ENCODE peak calls at places on chromosomes 11 and 22, in five cellular contexts. G is SK-N-SH, A is neural progenitor cell, W is GM23338, R is PC-3. H is an unnamed sample.

GRCh38 chr22:21760640-21761039 is 25.0 kb upstream of the YPEL1 start:
- DNase-seq in G (no peak), A (no peak), W (no peak), R (peak), H (no peak)

GRCh38 chr11:7672276-7672959 is 882 bp downstream of the CYB5R2 start:
- DNase-seq in G (no peak), A (no peak), W (no peak), R (no peak), H (no peak)

GRCh38 chr11:10072841-10073240 is 221.2 kb downstream of the SBF2 start:
- DNase-seq in G (no peak), A (no peak), W (no peak), R (no peak), H (no peak)

GRCh38 chr22:48758905-48759875 is 1068.5 kb downstream of the BRD1 start:
- DNase-seq in G (no peak), A (no peak), W (no peak), R (no peak), H (no peak)

GRCh38 chr11:101336858-101337257 is 207.2 kb upstream of the PGR start:
- DNase-seq in G (no peak), A (no peak), W (peak), R (no peak), H (no peak)

GRCh38 chr11:2320591-2321310 is 18.9 kb downstream of the TSPAN32 start:
- DNase-seq in G (no peak), A (no peak), W (no peak), R (no peak), H (no peak)

GRCh38 chr22:38777087-38777671 is 16.8 kb downstream of the DNAL4 start:
- DNase-seq in G (no peak), A (no peak), W (no peak), R (no peak), H (no peak)

GRCh38 chr22:47176573-47177333 is 414.3 kb downstream of the TBC1D22A start:
- DNase-seq in G (no peak), A (no peak), W (no peak), R (no peak), H (no peak)

GRCh38 chr11:113296447-113297205 is 17.8 kb upstream of the TTC12 start:
- DNase-seq in G (no peak), A (no peak), W (peak), R (no peak), H (no peak)

GRCh38 chr11:57762235-57762866 is 749 bp downstream of the CTNND1 start:
- DNase-seq in G (peak), A (peak), W (no peak), R (peak), H (no peak)

DNA sequence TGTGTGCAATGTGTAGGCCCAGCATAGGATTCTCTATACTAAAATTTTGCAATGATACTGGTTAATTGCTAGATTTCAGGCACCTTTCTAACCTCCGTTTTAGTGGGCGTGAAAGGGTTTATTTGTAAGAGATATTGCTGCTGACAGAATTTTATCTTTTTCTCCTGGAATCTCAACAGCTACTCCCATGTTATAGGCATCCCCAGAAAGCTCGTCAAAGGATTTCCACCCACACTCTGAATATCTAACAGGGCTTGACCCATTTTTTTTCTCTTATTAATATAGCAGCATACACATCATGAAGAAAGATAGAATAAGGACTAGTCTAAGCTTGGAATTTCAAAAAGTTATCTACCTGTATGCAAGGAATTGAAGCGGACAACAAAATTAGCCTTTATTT is 124.5 kb downstream of the METTL15 start:
- DNase-seq in G (no peak), A (no peak), W (no peak), R (no peak), H (no peak)
- TF ChIP-seq EZH2phosphoT487 in G (no peak), A (no peak), W (no peak), R (no peak), H (no peak)

GRCh38 chr22:36850682-36851081 is 10.1 kb upstream of the NCF4 start:
- DNase-seq in G (no peak), A (no peak), W (no peak), R (no peak), H (no peak)

GRCh38 chr22:36850016-36850415 is 10.8 kb upstream of the NCF4 start:
- DNase-seq in G (no peak), A (no peak), W (no peak), R (no peak), H (no peak)

GRCh38 chr22:36846271-36846670 is 14.5 kb upstream of the NCF4 start:
- DNase-seq in G (no peak), A (no peak), W (no peak), R (no peak), H (no peak)

GRCh38 chr22:36852056-36852973 is 8.5 kb upstream of the NCF4 start:
- DNase-seq in G (no peak), A (no peak), W (no peak), R (no peak), H (no peak)

GRCh38 chr22:36846949-36847348 is 13.9 kb upstream of the NCF4 start:
- DNase-seq in G (no peak), A (no peak), W (no peak), R (no peak), H (no peak)
- TF ChIP-seq EZH2phosphoT487 in G (no peak), A (no peak), W (no peak), R (no peak), H (no peak)

GRCh38 chr11:132531921-132532320 is 1000.4 kb downstream of the OPCML start:
- DNase-seq in G (no peak), A (no peak), W (peak), R (no peak), H (no peak)
- TF ChIP-seq EZH2phosphoT487 in G (no peak), A (no peak), W (no peak), R (no peak), H (no peak)

DNA sequence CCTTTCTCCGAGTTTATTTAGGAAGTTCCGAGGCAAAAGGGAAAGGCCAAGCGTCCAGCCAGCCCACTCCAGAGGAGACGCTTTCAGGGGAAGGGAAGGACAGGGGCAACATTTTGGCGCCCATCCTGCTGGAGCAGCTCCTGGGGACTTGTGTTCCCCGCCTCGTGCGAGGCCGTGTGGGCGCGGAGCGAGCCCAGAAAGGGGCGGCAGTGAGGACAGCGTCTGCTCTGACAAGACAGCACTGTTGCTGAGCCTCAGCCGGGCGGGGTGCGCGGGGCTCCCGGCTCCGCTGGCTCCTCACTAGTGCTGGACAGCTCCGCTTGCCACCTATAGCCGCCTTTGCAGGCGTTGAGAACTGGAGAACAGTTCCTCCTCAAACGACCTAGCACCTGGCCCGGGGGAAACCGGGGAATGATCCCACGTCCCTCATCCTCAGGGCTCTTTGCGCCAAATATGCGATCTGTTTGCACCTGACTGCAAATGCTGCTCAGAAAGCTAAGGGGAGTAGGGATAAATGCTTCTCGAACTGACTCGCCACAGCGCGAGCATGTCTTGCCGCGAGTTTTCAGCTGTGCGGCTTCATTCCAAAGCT is 722 bp upstream of the GUCY1A2 start:
- DNase-seq in G (peak), A (peak), W (peak), R (peak), H (no peak)
- TF ChIP-seq EZH2phosphoT487 in G (no peak), A (peak), W (no peak), R (no peak), H (no peak)

GRCh38 chr11:35390737-35391682 is 28.3 kb downstream of the SLC1A2 start:
- DNase-seq in G (no peak), A (no peak), W (no peak), R (peak), H (no peak)
- TF ChIP-seq EZH2phosphoT487 in G (no peak), A (no peak), W (no peak), R (no peak), H (no peak)

GRCh38 chr11:76135491-76135890 is 70.8 kb downstream of the WNT11 start:
- DNase-seq in G (no peak), A (no peak), W (no peak), R (no peak), H (no peak)
- TF ChIP-seq EZH2phosphoT487 in G (no peak), A (no peak), W (no peak), R (no peak), H (no peak)

GRCh38 chr11:46002146-46002545 is 79.7 kb downstream of the LARGE2 start:
- DNase-seq in G (no peak), A (no peak), W (no peak), R (no peak), H (no peak)
- TF ChIP-seq EZH2phosphoT487 in G (no peak), A (no peak), W (no peak), R (no peak), H (no peak)

GRCh38 chr11:47186937-47187681 is 875 bp upstream of the PACSIN3 start:
- DNase-seq in G (peak), A (peak), W (peak), R (no peak), H (no peak)
- TF ChIP-seq EZH2phosphoT487 in G (no peak), A (peak), W (no peak), R (no peak), H (peak)

H was measured in OCI-LY7.